ENCODE peak calls at places on chromosomes 12 and 14, in ten cellular contexts. One of them, this sample, is unnamed. For H3K4me1, the result is how much of the 10 kb centered on the place peaks cover.

GRCh38 chr12:100234591-100235304 is 32.1 kb downstream of the DEPDC4 start:
- DNase-seq in neural progenitor cell: peak
- DNase-seq in cardiac muscle cell: peak
- DNase-seq in CD8-positive, alpha-beta T cell: no peak
- DNase-seq in CD8-positive, alpha-beta memory T cell: no peak
- DNase-seq in GM23248: peak
- DNase-seq in BE2C: no peak
- DNase-seq in spleen: no peak
- DNase-seq in H1: no peak
- DNase-seq in hepatocyte: peak
- DNase-seq in this sample: peak

GRCh38 chr14:50475460-50475859 is 56.9 kb downstream of the MAP4K5 start:
- DNase-seq in BE2C: no peak
- DNase-seq in spleen: no peak
- DNase-seq in H1: no peak
- DNase-seq in CD8-positive, alpha-beta T cell: no peak
- DNase-seq in hepatocyte: peak
- DNase-seq in GM23248: peak
- DNase-seq in neural progenitor cell: no peak
- DNase-seq in CD8-positive, alpha-beta memory T cell: no peak
- DNase-seq in cardiac muscle cell: no peak
- DNase-seq in this sample: peak

GRCh38 chr12:66107451-66107915 is 23.1 kb downstream of the LLPH start:
- DNase-seq in CD8-positive, alpha-beta memory T cell: peak
- DNase-seq in CD8-positive, alpha-beta T cell: peak
- DNase-seq in neural progenitor cell: peak
- DNase-seq in cardiac muscle cell: peak
- DNase-seq in hepatocyte: peak
- DNase-seq in H1: peak
- DNase-seq in BE2C: peak
- DNase-seq in spleen: no peak
- DNase-seq in GM23248: peak
- DNase-seq in this sample: peak

GRCh38 chr14:63275611-63276010 is 43.1 kb downstream of the GPHB5 start:
- DNase-seq in hepatocyte: no peak
- DNase-seq in spleen: no peak
- DNase-seq in CD8-positive, alpha-beta T cell: no peak
- DNase-seq in GM23248: no peak
- DNase-seq in neural progenitor cell: no peak
- DNase-seq in H1: no peak
- DNase-seq in cardiac muscle cell: no peak
- DNase-seq in CD8-positive, alpha-beta memory T cell: no peak
- DNase-seq in BE2C: no peak
- DNase-seq in this sample: peak

GRCh38 chr12:54207539-54208267 is 18.9 kb upstream of the SMUG1 start:
- DNase-seq in CD8-positive, alpha-beta T cell: peak
- DNase-seq in neural progenitor cell: peak
- DNase-seq in GM23248: peak
- DNase-seq in cardiac muscle cell: peak
- DNase-seq in BE2C: peak
- DNase-seq in hepatocyte: peak
- DNase-seq in CD8-positive, alpha-beta memory T cell: peak
- DNase-seq in H1: peak
- DNase-seq in spleen: peak
- DNase-seq in this sample: peak

GRCh38 chr12:43762596-43762995 is 3.8 kb downstream of the IRAK4 start:
- DNase-seq in BE2C: no peak
- DNase-seq in neural progenitor cell: no peak
- DNase-seq in spleen: no peak
- DNase-seq in hepatocyte: no peak
- DNase-seq in cardiac muscle cell: no peak
- DNase-seq in GM23248: no peak
- DNase-seq in CD8-positive, alpha-beta memory T cell: no peak
- DNase-seq in H1: no peak
- DNase-seq in CD8-positive, alpha-beta T cell: no peak
- DNase-seq in this sample: no peak

GRCh38 chr14:59481407-59482119 is 2.6 kb downstream of the L3HYPDH start:
- DNase-seq in CD8-positive, alpha-beta memory T cell: no peak
- DNase-seq in neural progenitor cell: no peak
- DNase-seq in spleen: no peak
- DNase-seq in cardiac muscle cell: no peak
- DNase-seq in GM23248: peak
- DNase-seq in CD8-positive, alpha-beta T cell: no peak
- DNase-seq in BE2C: no peak
- DNase-seq in H1: no peak
- DNase-seq in hepatocyte: no peak
- DNase-seq in this sample: no peak

GRCh38 chr12:93776581-93777018 is 99.4 kb downstream of the CRADD start:
- DNase-seq in CD8-positive, alpha-beta T cell: no peak
- DNase-seq in GM23248: peak
- DNase-seq in BE2C: no peak
- DNase-seq in cardiac muscle cell: no peak
- DNase-seq in CD8-positive, alpha-beta memory T cell: no peak
- DNase-seq in hepatocyte: no peak
- DNase-seq in H1: no peak
- DNase-seq in spleen: no peak
- DNase-seq in neural progenitor cell: no peak
- DNase-seq in this sample: no peak

GRCh38 chr12:48875944-48876520 is 10.4 kb upstream of the RND1 start:
- DNase-seq in hepatocyte: no peak
- DNase-seq in spleen: no peak
- DNase-seq in neural progenitor cell: no peak
- DNase-seq in H1: no peak
- DNase-seq in BE2C: no peak
- DNase-seq in GM23248: peak
- DNase-seq in cardiac muscle cell: no peak
- DNase-seq in CD8-positive, alpha-beta memory T cell: no peak
- DNase-seq in CD8-positive, alpha-beta T cell: no peak
- DNase-seq in this sample: no peak

GRCh38 chr14:90049390-90049789 is 12.4 kb upstream of the KCNK13 start:
- DNase-seq in hepatocyte: no peak
- DNase-seq in CD8-positive, alpha-beta T cell: no peak
- DNase-seq in GM23248: no peak
- DNase-seq in cardiac muscle cell: no peak
- DNase-seq in spleen: no peak
- DNase-seq in CD8-positive, alpha-beta memory T cell: no peak
- DNase-seq in neural progenitor cell: no peak
- DNase-seq in BE2C: peak
- DNase-seq in H1: no peak
- DNase-seq in this sample: no peak

GRCh38 chr14:106845286-106846087 is 1319.1 kb downstream of the TMEM121 start:
- DNase-seq in cardiac muscle cell: no peak
- DNase-seq in H1: no peak
- DNase-seq in neural progenitor cell: no peak
- DNase-seq in CD8-positive, alpha-beta memory T cell: no peak
- DNase-seq in BE2C: peak
- DNase-seq in CD8-positive, alpha-beta T cell: peak
- DNase-seq in spleen: peak
- DNase-seq in GM23248: no peak
- DNase-seq in hepatocyte: no peak
- DNase-seq in this sample: no peak

GRCh38 chr14:100438678-100439592 is 115.8 kb downstream of the SLC25A47 start:
- DNase-seq in spleen: no peak
- DNase-seq in CD8-positive, alpha-beta T cell: peak
- DNase-seq in neural progenitor cell: no peak
- DNase-seq in BE2C: peak
- DNase-seq in GM23248: peak
- DNase-seq in cardiac muscle cell: no peak
- DNase-seq in CD8-positive, alpha-beta memory T cell: no peak
- DNase-seq in hepatocyte: peak
- DNase-seq in H1: no peak
- DNase-seq in this sample: no peak

GRCh38 chr12:84793558-84794367 is 118.8 kb downstream of the SLC6A15 start:
- DNase-seq in CD8-positive, alpha-beta memory T cell: no peak
- DNase-seq in cardiac muscle cell: no peak
- DNase-seq in H1: no peak
- DNase-seq in CD8-positive, alpha-beta T cell: no peak
- DNase-seq in GM23248: peak
- DNase-seq in neural progenitor cell: no peak
- DNase-seq in hepatocyte: no peak
- DNase-seq in spleen: no peak
- DNase-seq in BE2C: no peak
- DNase-seq in this sample: no peak

GRCh38 chr12:75489613-75490210 is 9.2 kb downstream of the GLIPR1 start:
- DNase-seq in hepatocyte: no peak
- DNase-seq in BE2C: no peak
- DNase-seq in spleen: no peak
- DNase-seq in H1: no peak
- DNase-seq in CD8-positive, alpha-beta memory T cell: no peak
- DNase-seq in cardiac muscle cell: no peak
- DNase-seq in CD8-positive, alpha-beta T cell: no peak
- DNase-seq in GM23248: peak
- DNase-seq in neural progenitor cell: no peak
- DNase-seq in this sample: no peak

GRCh38 chr12:52327830-52328500 is 6.8 kb upstream of the KRT83 start:
- DNase-seq in neural progenitor cell: no peak
- DNase-seq in CD8-positive, alpha-beta T cell: no peak
- DNase-seq in cardiac muscle cell: no peak
- DNase-seq in hepatocyte: no peak
- DNase-seq in CD8-positive, alpha-beta memory T cell: no peak
- DNase-seq in H1: no peak
- DNase-seq in GM23248: no peak
- DNase-seq in spleen: peak
- DNase-seq in BE2C: no peak
- DNase-seq in this sample: no peak

GRCh38 chr12:114904254-114905003 is 220.5 kb upstream of the TBX3 start:
- DNase-seq in cardiac muscle cell: no peak
- DNase-seq in BE2C: no peak
- DNase-seq in spleen: no peak
- DNase-seq in GM23248: peak
- DNase-seq in CD8-positive, alpha-beta T cell: no peak
- DNase-seq in CD8-positive, alpha-beta memory T cell: no peak
- DNase-seq in neural progenitor cell: no peak
- DNase-seq in hepatocyte: no peak
- DNase-seq in H1: no peak
- DNase-seq in this sample: no peak

GRCh38 chr12:12788675-12789368 is 3.4 kb downstream of the APOLD1 start:
- DNase-seq in hepatocyte: peak
- DNase-seq in H1: peak
- DNase-seq in spleen: no peak
- DNase-seq in BE2C: peak
- DNase-seq in neural progenitor cell: peak
- DNase-seq in CD8-positive, alpha-beta T cell: peak
- DNase-seq in cardiac muscle cell: peak
- DNase-seq in GM23248: peak
- DNase-seq in CD8-positive, alpha-beta memory T cell: peak
- DNase-seq in this sample: peak

GRCh38 chr12:45244561-45245348 is 28.9 kb downstream of the ANO6 start:
- DNase-seq in CD8-positive, alpha-beta memory T cell: no peak
- DNase-seq in hepatocyte: no peak
- DNase-seq in CD8-positive, alpha-beta T cell: no peak
- DNase-seq in H1: no peak
- DNase-seq in cardiac muscle cell: no peak
- DNase-seq in BE2C: no peak
- DNase-seq in spleen: no peak
- DNase-seq in GM23248: peak
- DNase-seq in neural progenitor cell: no peak
- DNase-seq in this sample: no peak

GRCh38 chr14:104106471-104106991 is 21.0 kb downstream of the ASPG start:
- DNase-seq in spleen: peak
- DNase-seq in hepatocyte: no peak
- DNase-seq in CD8-positive, alpha-beta T cell: no peak
- DNase-seq in BE2C: no peak
- DNase-seq in cardiac muscle cell: no peak
- DNase-seq in GM23248: no peak
- DNase-seq in CD8-positive, alpha-beta memory T cell: no peak
- DNase-seq in H1: peak
- DNase-seq in neural progenitor cell: no peak
- DNase-seq in this sample: no peak

GRCh38 chr12:24049771-24050170 is 100.3 kb upstream of the SOX5 start:
- DNase-seq in BE2C: no peak
- DNase-seq in spleen: no peak
- DNase-seq in GM23248: no peak
- DNase-seq in H1: no peak
- DNase-seq in neural progenitor cell: no peak
- DNase-seq in CD8-positive, alpha-beta T cell: no peak
- DNase-seq in cardiac muscle cell: no peak
- DNase-seq in hepatocyte: peak
- DNase-seq in CD8-positive, alpha-beta memory T cell: no peak
- DNase-seq in this sample: no peak
- H3K4me3 ChIP-seq in BE2C: no peak
- H3K4me3 ChIP-seq in spleen: no peak
- H3K4me3 ChIP-seq in GM23248: no peak
- H3K4me3 ChIP-seq in H1: no peak
- H3K4me3 ChIP-seq in neural progenitor cell: no peak
- H3K4me3 ChIP-seq in CD8-positive, alpha-beta T cell: no peak
- H3K4me3 ChIP-seq in cardiac muscle cell: no peak
- H3K4me3 ChIP-seq in hepatocyte: no peak
- H3K4me3 ChIP-seq in CD8-positive, alpha-beta memory T cell: no peak
- H3K4me3 ChIP-seq in this sample: no peak

GRCh38 chr12:8032242-8033152 is at the start of gene FOXJ2:
- DNase-seq in CD8-positive, alpha-beta memory T cell: peak
- DNase-seq in hepatocyte: peak
- DNase-seq in CD8-positive, alpha-beta T cell: peak
- DNase-seq in spleen: peak
- DNase-seq in cardiac muscle cell: peak
- DNase-seq in H1: peak
- DNase-seq in GM23248: peak
- DNase-seq in BE2C: peak
- DNase-seq in neural progenitor cell: peak
- DNase-seq in this sample: peak
- H3K4me1 ChIP-seq in CD8-positive, alpha-beta memory T cell: half or more
- H3K4me1 ChIP-seq in hepatocyte: under half
- H3K4me1 ChIP-seq in CD8-positive, alpha-beta T cell: under half
- H3K4me1 ChIP-seq in spleen: half or more
- H3K4me1 ChIP-seq in cardiac muscle cell: under half
- H3K4me1 ChIP-seq in H1: under half
- H3K4me1 ChIP-seq in GM23248: under half
- H3K4me1 ChIP-seq in BE2C: under half
- H3K4me1 ChIP-seq in neural progenitor cell: under half
- H3K4me1 ChIP-seq in this sample: under half

GRCh38 chr12:101880769-101881168 is 3.4 kb downstream of the DRAM1 start:
- DNase-seq in hepatocyte: no peak
- DNase-seq in BE2C: no peak
- DNase-seq in CD8-positive, alpha-beta memory T cell: no peak
- DNase-seq in cardiac muscle cell: no peak
- DNase-seq in CD8-positive, alpha-beta T cell: no peak
- DNase-seq in neural progenitor cell: no peak
- DNase-seq in spleen: no peak
- DNase-seq in H1: no peak
- DNase-seq in GM23248: no peak
- DNase-seq in this sample: no peak
- H3K4me3 ChIP-seq in hepatocyte: no peak
- H3K4me3 ChIP-seq in BE2C: no peak
- H3K4me3 ChIP-seq in CD8-positive, alpha-beta memory T cell: no peak
- H3K4me3 ChIP-seq in cardiac muscle cell: no peak
- H3K4me3 ChIP-seq in CD8-positive, alpha-beta T cell: no peak
- H3K4me3 ChIP-seq in neural progenitor cell: no peak
- H3K4me3 ChIP-seq in spleen: no peak
- H3K4me3 ChIP-seq in H1: no peak
- H3K4me3 ChIP-seq in GM23248: no peak
- H3K4me3 ChIP-seq in this sample: no peak

DNA sequence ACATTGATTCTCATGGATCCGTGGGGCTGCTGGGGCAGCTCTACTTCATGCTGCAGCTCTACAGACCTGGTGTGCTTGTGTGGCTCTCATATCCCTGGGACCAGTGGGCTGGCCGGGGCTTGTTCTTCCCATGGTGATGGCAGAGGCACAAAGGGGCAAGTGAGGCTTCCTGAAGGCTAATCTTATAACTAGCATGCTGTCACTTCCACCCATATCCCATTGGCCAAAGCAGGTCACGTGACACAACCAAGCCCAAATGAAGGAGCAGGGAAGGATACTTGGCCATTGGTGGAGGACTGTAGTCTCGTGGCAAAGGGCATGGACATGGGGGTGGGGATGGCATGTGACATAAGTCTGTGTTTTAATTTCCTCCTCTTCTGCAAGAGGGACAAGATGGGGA is 9.9 kb downstream of the PLBD2 start:
- DNase-seq in CD8-positive, alpha-beta memory T cell: no peak
- DNase-seq in GM23248: no peak
- DNase-seq in spleen: no peak
- DNase-seq in hepatocyte: no peak
- DNase-seq in H1: no peak
- DNase-seq in BE2C: no peak
- DNase-seq in neural progenitor cell: no peak
- DNase-seq in CD8-positive, alpha-beta T cell: no peak
- DNase-seq in cardiac muscle cell: no peak
- DNase-seq in this sample: no peak
- H3K4me1 ChIP-seq in CD8-positive, alpha-beta memory T cell: under half
- H3K4me1 ChIP-seq in GM23248: under half
- H3K4me1 ChIP-seq in spleen: under half
- H3K4me1 ChIP-seq in hepatocyte: under half
- H3K4me1 ChIP-seq in H1: under half
- H3K4me1 ChIP-seq in BE2C: under half
- H3K4me1 ChIP-seq in neural progenitor cell: under half
- H3K4me1 ChIP-seq in CD8-positive, alpha-beta T cell: under half
- H3K4me1 ChIP-seq in cardiac muscle cell: under half
- H3K4me1 ChIP-seq in this sample: under half